ENCODE peak calls at places on chromosomes 7 and 10, in seven cellular contexts. One of them, this sample, is unnamed. For H3K9me3, the result is how much of the 10 kb centered on the place peaks cover.

GRCh38 chr7:18638594-18639452 is 143.3 kb downstream of the HDAC9 start:
- DNase-seq in SK-N-SH: no peak
- DNase-seq in kidney: no peak
- DNase-seq in cardiac muscle cell: peak
- DNase-seq in aorta: no peak
- DNase-seq in transverse colon: no peak
- DNase-seq in BE2C: no peak
- DNase-seq in this sample: no peak

GRCh38 chr10:12389154-12389734 is 39.9 kb downstream of the CAMK1D start:
- DNase-seq in SK-N-SH: no peak
- DNase-seq in kidney: peak
- DNase-seq in cardiac muscle cell: no peak
- DNase-seq in aorta: peak
- DNase-seq in transverse colon: peak
- DNase-seq in BE2C: no peak
- DNase-seq in this sample: no peak

GRCh38 chr10:97961979-97962378 is 68.4 kb downstream of the CRTAC1 start:
- DNase-seq in SK-N-SH: no peak
- DNase-seq in kidney: no peak
- DNase-seq in cardiac muscle cell: no peak
- DNase-seq in aorta: no peak
- DNase-seq in transverse colon: no peak
- DNase-seq in BE2C: no peak
- DNase-seq in this sample: no peak

GRCh38 chr7:135102372-135102771 is 45.5 kb upstream of the TMEM140 start:
- DNase-seq in SK-N-SH: no peak
- DNase-seq in kidney: no peak
- DNase-seq in cardiac muscle cell: no peak
- DNase-seq in aorta: no peak
- DNase-seq in transverse colon: no peak
- DNase-seq in BE2C: no peak
- DNase-seq in this sample: no peak

GRCh38 chr10:21985541-21985940 is 18.0 kb downstream of the DNAJC1 start:
- DNase-seq in SK-N-SH: no peak
- DNase-seq in kidney: no peak
- DNase-seq in cardiac muscle cell: peak
- DNase-seq in aorta: no peak
- DNase-seq in transverse colon: no peak
- DNase-seq in BE2C: no peak
- DNase-seq in this sample: no peak

GRCh38 chr7:43260980-43261878 is 148.8 kb downstream of the HECW1 start:
- DNase-seq in SK-N-SH: peak
- DNase-seq in kidney: peak
- DNase-seq in cardiac muscle cell: peak
- DNase-seq in aorta: peak
- DNase-seq in transverse colon: peak
- DNase-seq in BE2C: peak
- DNase-seq in this sample: peak

GRCh38 chr10:14691359-14691758 is 83.3 kb downstream of the FAM107B start:
- DNase-seq in SK-N-SH: no peak
- DNase-seq in kidney: no peak
- DNase-seq in cardiac muscle cell: no peak
- DNase-seq in aorta: no peak
- DNase-seq in transverse colon: peak
- DNase-seq in BE2C: no peak
- DNase-seq in this sample: no peak

GRCh38 chr7:156219307-156220077 is 407.2 kb upstream of the SHH start:
- DNase-seq in SK-N-SH: no peak
- DNase-seq in kidney: no peak
- DNase-seq in cardiac muscle cell: no peak
- DNase-seq in aorta: no peak
- DNase-seq in transverse colon: no peak
- DNase-seq in BE2C: no peak
- DNase-seq in this sample: peak

GRCh38 chr10:86946215-86947170 is 10.9 kb downstream of the MMRN2 start:
- DNase-seq in SK-N-SH: peak
- DNase-seq in kidney: peak
- DNase-seq in cardiac muscle cell: no peak
- DNase-seq in aorta: no peak
- DNase-seq in transverse colon: peak
- DNase-seq in BE2C: peak
- DNase-seq in this sample: peak

GRCh38 chr7:96004598-96004997 is 232.2 kb downstream of the DYNC1I1 start:
- DNase-seq in SK-N-SH: peak
- DNase-seq in kidney: no peak
- DNase-seq in cardiac muscle cell: no peak
- DNase-seq in aorta: no peak
- DNase-seq in transverse colon: no peak
- DNase-seq in BE2C: no peak
- DNase-seq in this sample: no peak

GRCh38 chr10:86287966-86288579 is 78.5 kb downstream of the GRID1 start:
- DNase-seq in SK-N-SH: peak
- DNase-seq in kidney: no peak
- DNase-seq in cardiac muscle cell: no peak
- DNase-seq in aorta: no peak
- DNase-seq in transverse colon: no peak
- DNase-seq in BE2C: peak
- DNase-seq in this sample: peak

GRCh38 chr7:108015740-108016139 is 12.8 kb upstream of the LAMB1 start:
- DNase-seq in SK-N-SH: no peak
- DNase-seq in kidney: no peak
- DNase-seq in cardiac muscle cell: no peak
- DNase-seq in aorta: no peak
- DNase-seq in transverse colon: no peak
- DNase-seq in BE2C: no peak
- DNase-seq in this sample: no peak

GRCh38 chr7:156475666-156476065 is 164.9 kb upstream of the RNF32 start:
- DNase-seq in SK-N-SH: no peak
- DNase-seq in kidney: peak
- DNase-seq in cardiac muscle cell: no peak
- DNase-seq in aorta: no peak
- DNase-seq in transverse colon: no peak
- DNase-seq in BE2C: no peak
- DNase-seq in this sample: peak

GRCh38 chr10:33252324-33252723 is 82.1 kb downstream of the NRP1 start:
- DNase-seq in SK-N-SH: no peak
- DNase-seq in kidney: no peak
- DNase-seq in cardiac muscle cell: no peak
- DNase-seq in aorta: no peak
- DNase-seq in transverse colon: no peak
- DNase-seq in BE2C: no peak
- DNase-seq in this sample: no peak

GRCh38 chr7:38448076-38448475 is 174.6 kb upstream of the TARP start:
- DNase-seq in SK-N-SH: no peak
- DNase-seq in kidney: no peak
- DNase-seq in cardiac muscle cell: peak
- DNase-seq in aorta: no peak
- DNase-seq in transverse colon: no peak
- DNase-seq in BE2C: no peak
- DNase-seq in this sample: no peak

GRCh38 chr10:71309919-71310318 is 9.1 kb upstream of the SLC29A3 start:
- DNase-seq in SK-N-SH: no peak
- DNase-seq in kidney: no peak
- DNase-seq in cardiac muscle cell: no peak
- DNase-seq in aorta: no peak
- DNase-seq in transverse colon: no peak
- DNase-seq in BE2C: no peak
- DNase-seq in this sample: no peak

GRCh38 chr10:104690081-104690480 is 49.0 kb downstream of the SORCS3 start:
- DNase-seq in SK-N-SH: no peak
- DNase-seq in kidney: no peak
- DNase-seq in cardiac muscle cell: no peak
- DNase-seq in aorta: no peak
- DNase-seq in transverse colon: no peak
- DNase-seq in BE2C: no peak
- DNase-seq in this sample: peak

GRCh38 chr10:103447187-103447586 is 5.0 kb downstream of the CALHM2 start:
- DNase-seq in SK-N-SH: no peak
- DNase-seq in kidney: no peak
- DNase-seq in cardiac muscle cell: no peak
- DNase-seq in aorta: no peak
- DNase-seq in transverse colon: no peak
- DNase-seq in BE2C: no peak
- DNase-seq in this sample: no peak

GRCh38 chr10:118543714-118544400 is 51.6 kb downstream of the PRLHR start:
- DNase-seq in SK-N-SH: peak
- DNase-seq in kidney: no peak
- DNase-seq in cardiac muscle cell: peak
- DNase-seq in aorta: no peak
- DNase-seq in transverse colon: peak
- DNase-seq in BE2C: peak
- DNase-seq in this sample: peak

GRCh38 chr7:80505900-80506500 is 5.9 kb downstream of the GNAT3 start:
- DNase-seq in SK-N-SH: no peak
- DNase-seq in kidney: no peak
- DNase-seq in cardiac muscle cell: no peak
- DNase-seq in aorta: no peak
- DNase-seq in transverse colon: no peak
- DNase-seq in BE2C: no peak
- DNase-seq in this sample: no peak

GRCh38 chr7:85103962-85104361 is 82.9 kb downstream of the SEMA3D start:
- DNase-seq in SK-N-SH: no peak
- DNase-seq in kidney: no peak
- DNase-seq in cardiac muscle cell: no peak
- DNase-seq in aorta: no peak
- DNase-seq in transverse colon: no peak
- DNase-seq in BE2C: no peak
- DNase-seq in this sample: no peak

GRCh38 chr7:131183611-131184119 is 144.0 kb upstream of the MKLN1 start:
- DNase-seq in SK-N-SH: no peak
- DNase-seq in kidney: no peak
- DNase-seq in cardiac muscle cell: no peak
- DNase-seq in aorta: no peak
- DNase-seq in transverse colon: peak
- DNase-seq in BE2C: no peak
- DNase-seq in this sample: no peak

GRCh38 chr10:85794553-85794952 is 572.0 kb downstream of the GRID1 start:
- DNase-seq in SK-N-SH: no peak
- DNase-seq in kidney: no peak
- DNase-seq in cardiac muscle cell: no peak
- DNase-seq in aorta: no peak
- DNase-seq in transverse colon: no peak
- DNase-seq in BE2C: no peak
- DNase-seq in this sample: no peak

DNA sequence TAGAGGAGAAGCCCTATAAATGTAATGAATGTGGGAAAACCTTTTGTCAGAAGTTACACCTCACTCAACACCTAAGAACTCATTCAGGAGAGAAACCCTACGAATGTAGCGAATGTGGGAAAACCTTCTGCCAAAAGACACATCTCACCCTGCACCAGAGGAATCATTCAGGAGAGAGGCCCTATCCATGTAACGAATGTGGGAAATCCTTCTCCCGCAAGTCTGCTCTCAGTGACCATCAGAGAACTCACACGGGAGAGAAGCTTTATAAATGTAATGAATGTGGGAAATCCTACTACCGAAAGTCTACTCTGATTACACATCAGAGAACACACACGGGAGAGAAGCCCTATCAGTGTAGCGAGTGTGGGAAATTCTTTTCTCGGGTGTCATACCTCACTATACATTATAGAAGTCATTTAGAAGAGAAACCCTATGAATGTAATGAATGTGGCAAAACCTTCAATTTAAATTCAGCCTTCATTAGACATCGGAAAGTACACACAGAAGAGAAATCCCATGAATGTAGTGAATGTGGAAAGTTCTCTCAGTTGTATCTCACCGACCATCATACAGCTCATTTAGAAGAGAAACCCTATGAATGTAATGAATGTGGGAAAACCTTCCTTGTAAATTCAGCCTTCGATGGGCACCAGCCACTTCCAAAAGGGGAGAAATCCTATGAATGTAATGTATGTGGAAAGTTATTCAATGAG is 18.9 kb downstream of the RBAK start:
- DNase-seq in SK-N-SH: no peak
- DNase-seq in kidney: no peak
- DNase-seq in cardiac muscle cell: no peak
- DNase-seq in aorta: no peak
- DNase-seq in transverse colon: no peak
- DNase-seq in BE2C: no peak
- DNase-seq in this sample: no peak
- H3K9me3 ChIP-seq in SK-N-SH: half or more
- H3K9me3 ChIP-seq in kidney: half or more
- H3K9me3 ChIP-seq in cardiac muscle cell: under half
- H3K9me3 ChIP-seq in aorta: under half
- H3K9me3 ChIP-seq in transverse colon: half or more
- H3K9me3 ChIP-seq in BE2C: under half
- H3K9me3 ChIP-seq in this sample: half or more

DNA sequence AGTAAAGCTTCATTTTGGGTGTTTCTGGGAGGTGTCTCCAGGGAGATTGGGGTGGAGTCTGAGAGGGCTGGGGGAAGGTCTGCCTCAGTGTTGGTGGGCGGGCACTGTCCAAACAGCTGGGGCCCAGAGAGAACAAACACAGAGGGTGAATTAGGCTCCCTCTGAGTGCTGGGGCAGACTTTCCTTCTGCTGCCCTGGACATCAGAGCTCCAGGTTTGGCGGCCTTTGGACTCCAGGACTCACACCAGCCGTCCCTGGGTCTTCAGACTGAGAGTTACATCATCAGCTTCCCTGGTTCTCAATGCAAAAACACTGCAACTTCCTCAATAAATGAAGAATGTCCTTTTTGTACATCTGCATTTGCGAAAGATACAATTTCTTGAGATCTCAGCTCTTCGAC is 427.4 kb downstream of the PTPRN2 start:
- DNase-seq in SK-N-SH: no peak
- DNase-seq in kidney: no peak
- DNase-seq in cardiac muscle cell: no peak
- DNase-seq in aorta: no peak
- DNase-seq in transverse colon: no peak
- DNase-seq in BE2C: no peak
- DNase-seq in this sample: no peak
- H3K9me3 ChIP-seq in SK-N-SH: under half
- H3K9me3 ChIP-seq in kidney: under half
- H3K9me3 ChIP-seq in cardiac muscle cell: under half
- H3K9me3 ChIP-seq in aorta: under half
- H3K9me3 ChIP-seq in transverse colon: under half
- H3K9me3 ChIP-seq in BE2C: under half
- H3K9me3 ChIP-seq in this sample: half or more

GRCh38 chr7:150695654-150696053 is 10.1 kb downstream of the GIMAP2 start:
- DNase-seq in SK-N-SH: no peak
- DNase-seq in kidney: no peak
- DNase-seq in cardiac muscle cell: no peak
- DNase-seq in aorta: no peak
- DNase-seq in transverse colon: no peak
- DNase-seq in BE2C: no peak
- DNase-seq in this sample: no peak
- H3K9me3 ChIP-seq in SK-N-SH: under half
- H3K9me3 ChIP-seq in kidney: under half
- H3K9me3 ChIP-seq in cardiac muscle cell: under half
- H3K9me3 ChIP-seq in aorta: under half
- H3K9me3 ChIP-seq in transverse colon: under half
- H3K9me3 ChIP-seq in BE2C: under half
- H3K9me3 ChIP-seq in this sample: under half

DNA sequence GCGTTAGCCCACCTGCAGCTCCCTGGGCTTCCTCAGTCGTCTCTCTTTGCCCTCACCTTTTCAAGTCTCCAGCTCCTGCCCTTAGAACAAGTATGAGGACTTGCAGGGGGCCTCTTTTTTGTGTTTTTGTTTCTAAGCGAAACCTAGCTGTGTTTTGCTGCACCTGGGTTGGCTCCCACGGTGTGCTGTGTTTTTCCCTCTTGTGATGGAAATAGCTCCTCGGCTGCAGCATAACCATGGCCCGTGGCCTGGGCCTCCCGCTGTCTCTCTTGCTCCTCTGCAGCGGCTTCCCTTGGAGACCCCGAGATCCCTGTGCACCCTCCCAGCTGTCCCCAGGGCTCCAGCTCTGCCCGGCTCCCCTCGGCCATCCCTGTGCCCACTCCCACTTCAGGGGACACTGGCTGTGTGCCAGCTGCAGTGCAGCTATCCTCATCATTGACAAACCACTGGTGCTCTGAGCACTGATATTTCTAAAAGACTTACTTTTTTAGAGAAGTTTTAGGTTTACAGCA is 75.6 kb upstream of the TCERG1L start:
- DNase-seq in SK-N-SH: no peak
- DNase-seq in kidney: no peak
- DNase-seq in cardiac muscle cell: no peak
- DNase-seq in aorta: no peak
- DNase-seq in transverse colon: no peak
- DNase-seq in BE2C: no peak
- DNase-seq in this sample: peak
- H3K9me3 ChIP-seq in SK-N-SH: under half
- H3K9me3 ChIP-seq in kidney: under half
- H3K9me3 ChIP-seq in cardiac muscle cell: under half
- H3K9me3 ChIP-seq in aorta: under half
- H3K9me3 ChIP-seq in transverse colon: under half
- H3K9me3 ChIP-seq in BE2C: under half
- H3K9me3 ChIP-seq in this sample: under half